ENCODE peak calls at places on chromosome 1, in six cellular contexts. E is fibroblast of mammary gland, C is mammary epithelial cell, R is omental fat pad, M is HFFc6, T is A549. G is an unnamed sample.

GRCh38 chr1:230108580-230108979 is 41.5 kb downstream of the GALNT2 start:
- DNase-seq in E (no peak), T (no peak), C (no peak), R (no peak), M (no peak), G (no peak)

GRCh38 chr1:113929750-113930498 is 800 bp downstream of the HIPK1 start:
- DNase-seq in E (no peak), R (no peak), C (peak; percentile 44), T (peak; percentile 25), M (peak; percentile 50), G (no peak)

GRCh38 chr1:234861024-234861620 is 251.1 kb upstream of the IRF2BP2 start:
- DNase-seq in T (no peak), M (no peak), C (no peak), E (no peak), R (no peak), G (no peak)

GRCh38 chr1:175356727-175357126 is 164.2 kb upstream of the KIAA0040 start:
- DNase-seq in T (no peak), E (no peak), M (no peak), C (no peak), R (no peak), G (no peak)

GRCh38 chr1:21586222-21586621 is 77.0 kb downstream of the ALPL start:
- DNase-seq in E (no peak), R (no peak), T (no peak), C (no peak), M (no peak), G (no peak)

GRCh38 chr1:54289939-54290233 is 89.9 kb downstream of the MRPL37 start:
- DNase-seq in M (no peak), R (no peak), C (no peak), T (no peak), E (no peak), G (no peak)

GRCh38 chr1:18396247-18396646 is 84.5 kb upstream of the KLHDC7A start:
- DNase-seq in C (peak; percentile 9), R (no peak), E (peak; percentile 12), T (no peak), M (peak; percentile 5), G (no peak)

GRCh38 chr1:44723496-44724407 is 7.2 kb downstream of the RNU5D-1 start:
- DNase-seq in E (no peak), R (no peak), M (no peak), C (no peak), T (no peak), G (no peak)

GRCh38 chr1:33152685-33153432 is 29.0 kb downstream of the TRIM62 start:
- DNase-seq in R (no peak), M (no peak), T (no peak), C (no peak), E (peak; percentile 78), G (no peak)

GRCh38 chr1:42966688-42967609 is 8.3 kb upstream of the SLC2A1 start:
- DNase-seq in C (peak; percentile 100), E (peak; percentile 93), M (peak; percentile 89), T (peak; percentile 88), R (peak; percentile 42), G (no peak)

DNA sequence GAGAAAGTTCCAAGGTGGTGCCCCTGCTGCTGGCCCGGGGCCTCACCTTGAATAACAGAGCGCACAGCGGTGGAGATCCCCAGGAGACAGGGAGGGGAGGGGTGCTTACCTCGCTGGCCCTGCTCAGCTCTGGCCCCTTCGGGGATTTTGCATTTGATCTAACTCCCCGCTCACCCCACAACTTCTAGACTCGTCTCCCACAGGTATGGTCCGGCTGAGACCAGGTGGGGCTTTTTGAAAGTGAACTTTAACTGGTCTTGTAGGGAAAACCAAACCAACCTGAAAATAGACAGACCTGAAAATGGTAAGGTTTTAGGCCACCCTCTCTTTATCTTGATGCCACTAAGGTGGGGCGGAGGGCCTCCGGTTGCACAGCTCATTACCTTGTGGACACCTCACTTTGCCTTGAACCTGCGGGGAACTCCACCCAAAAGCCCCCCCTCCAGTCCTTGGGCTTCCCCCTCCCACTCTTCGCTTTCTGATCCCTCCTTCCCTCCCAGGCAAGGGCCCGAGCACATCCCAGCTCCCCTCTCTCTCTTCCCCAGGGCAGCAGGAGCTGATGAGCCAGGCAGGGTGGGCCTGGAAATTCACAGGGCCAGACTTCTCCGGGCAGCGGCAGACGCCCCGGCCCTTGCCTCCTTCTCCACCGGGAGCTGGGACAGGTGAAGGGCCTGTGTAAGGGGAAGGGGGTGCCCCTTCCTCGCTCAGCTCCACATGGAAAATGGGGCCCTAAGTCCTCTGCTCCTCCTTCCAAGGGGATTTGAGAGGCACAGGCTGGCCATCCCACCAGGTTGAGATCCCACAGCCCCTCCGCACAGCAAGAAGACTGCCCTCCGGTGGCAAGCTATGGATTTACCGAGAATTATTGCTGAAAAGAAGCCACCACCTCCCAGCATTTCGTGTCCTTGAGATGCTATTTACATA is 16.1 kb downstream of the TNFRSF8 start:
- DNase-seq in C (no peak), T (peak; percentile 54), R (no peak), M (peak; percentile 25), E (peak; percentile 51), G (peak; percentile 5)
- TF ChIP-seq CTCF in C (peak; percentile 51), T (no peak), R (no peak), M (peak; percentile 78), E (peak; percentile 63), G (peak; percentile 27)

GRCh38 chr1:47449702-47450552 is 12.1 kb downstream of the FOXD2 start:
- DNase-seq in C (no peak), T (peak; percentile 67), R (no peak), E (no peak), M (no peak), G (no peak)
- TF ChIP-seq CTCF in C (peak; percentile 32), T (peak; percentile 53), R (no peak), E (peak; percentile 36), M (peak; percentile 67), G (peak; percentile 33)

GRCh38 chr1:158251160-158251559 is 3.1 kb upstream of the CD1A start:
- DNase-seq in T (no peak), M (no peak), C (no peak), E (no peak), R (no peak), G (no peak)

GRCh38 chr1:158248122-158248521 is 6.1 kb upstream of the CD1A start:
- DNase-seq in C (no peak), E (no peak), M (no peak), T (no peak), R (no peak), G (peak; percentile 3)

GRCh38 chr1:158248771-158249170 is 5.5 kb upstream of the CD1A start:
- DNase-seq in M (no peak), E (no peak), T (no peak), R (no peak), C (no peak), G (no peak)

GRCh38 chr1:158249646-158250045 is 4.6 kb upstream of the CD1A start:
- DNase-seq in E (no peak), T (no peak), M (no peak), R (no peak), C (no peak), G (no peak)

GRCh38 chr1:158246650-158247049 is 7.6 kb upstream of the CD1A start:
- DNase-seq in T (no peak), M (no peak), C (no peak), R (no peak), E (no peak), G (no peak)
- TF ChIP-seq CTCF in T (no peak), M (no peak), C (no peak), R (no peak), E (no peak), G (no peak)

DNA sequence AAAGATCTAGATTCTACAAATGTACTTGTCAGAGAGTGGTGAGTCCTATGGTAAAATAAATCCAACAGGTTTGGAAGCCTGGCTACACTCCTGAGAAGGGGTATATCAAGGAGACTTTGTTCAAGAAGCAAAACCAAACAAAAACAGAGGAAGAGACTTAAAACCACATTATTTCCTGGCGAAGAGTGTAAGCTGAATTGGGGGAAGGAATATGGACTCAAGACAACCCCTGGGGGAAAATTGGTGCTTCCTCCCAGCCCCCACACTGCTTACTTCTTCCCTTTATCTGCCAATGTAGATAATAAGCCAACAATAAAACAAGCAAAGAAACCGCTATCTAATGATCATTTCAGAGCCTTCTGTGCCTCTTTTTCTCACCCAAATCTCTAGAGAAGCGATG is 48.4 kb upstream of the ZBTB18 start:
- DNase-seq in T (no peak), E (no peak), M (no peak), C (no peak), R (no peak), G (no peak)
- TF ChIP-seq CTCF in T (no peak), E (no peak), M (no peak), C (no peak), R (no peak), G (no peak)

GRCh38 chr1:102790997-102791396 is 317.3 kb downstream of the COL11A1 start:
- DNase-seq in T (no peak), E (peak; percentile 1), M (peak; percentile 4), C (no peak), R (no peak), G (no peak)
- TF ChIP-seq CTCF in T (no peak), E (peak; percentile 30), M (peak; percentile 75), C (no peak), R (no peak), G (no peak)

GRCh38 chr1:13930151-13930550 is 230.2 kb downstream of the PRDM2 start:
- DNase-seq in T (peak; percentile 4), C (no peak), R (no peak), E (no peak), M (no peak), G (no peak)
- TF ChIP-seq CTCF in T (no peak), C (peak; percentile 7), R (no peak), E (peak; percentile 41), M (peak; percentile 19), G (no peak)

DNA sequence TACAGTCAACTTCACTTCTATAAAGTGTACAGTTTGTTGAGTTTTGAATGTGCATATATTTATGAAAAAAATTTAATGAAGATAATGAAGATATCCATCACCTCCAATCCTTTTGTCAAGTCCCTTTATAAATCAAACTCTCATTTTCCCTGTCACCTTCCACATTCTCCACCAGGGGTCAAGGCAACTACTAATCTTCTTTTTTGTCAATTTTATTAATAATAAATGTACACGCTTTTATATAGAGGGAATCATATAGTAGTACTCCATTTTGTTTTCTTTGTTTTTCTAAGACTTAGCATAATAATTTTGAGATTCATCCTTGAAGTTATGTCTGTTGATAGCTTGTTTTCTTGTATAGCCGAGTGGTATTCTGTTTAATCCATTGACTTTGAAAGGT is 1594.2 kb upstream of the PRMT6 start:
- DNase-seq in C (no peak), E (no peak), T (no peak), R (no peak), M (no peak), G (no peak)
- TF ChIP-seq CTCF in C (no peak), E (no peak), T (no peak), R (no peak), M (peak; percentile 50), G (no peak)